ENCODE peak calls at places on chromosomes 3 and 15, in five cellular contexts. One of them, this sample, is unnamed.

GRCh38 chr15:71646767-71647478 is 163.4 kb upstream of the NR2E3 start:
- DNase-seq in T-cell: no peak
- DNase-seq in progenitor cell of endocrine pancreas: no peak
- DNase-seq in lung microvascular endothelial cell: no peak
- DNase-seq in T-helper 9 cell: no peak
- DNase-seq in this sample: no peak

GRCh38 chr3:197541756-197542539 is 13.8 kb downstream of the BDH1 start:
- DNase-seq in progenitor cell of endocrine pancreas: no peak
- DNase-seq in lung microvascular endothelial cell: no peak
- DNase-seq in T-helper 9 cell: no peak
- DNase-seq in T-cell: no peak
- DNase-seq in this sample: no peak

GRCh38 chr3:173007079-173007723 is 133.8 kb downstream of the SPATA16 start:
- DNase-seq in lung microvascular endothelial cell: no peak
- DNase-seq in progenitor cell of endocrine pancreas: no peak
- DNase-seq in T-helper 9 cell: no peak
- DNase-seq in T-cell: no peak
- DNase-seq in this sample: no peak

GRCh38 chr15:73034213-73034612 is 18.1 kb upstream of the NEO1 start:
- DNase-seq in T-cell: no peak
- DNase-seq in T-helper 9 cell: no peak
- DNase-seq in lung microvascular endothelial cell: no peak
- DNase-seq in progenitor cell of endocrine pancreas: no peak
- DNase-seq in this sample: no peak

GRCh38 chr3:141878326-141878725 is 1.9 kb downstream of the ATP1B3 start:
- DNase-seq in progenitor cell of endocrine pancreas: no peak
- DNase-seq in lung microvascular endothelial cell: no peak
- DNase-seq in T-cell: no peak
- DNase-seq in T-helper 9 cell: no peak
- DNase-seq in this sample: peak; percentile 2

GRCh38 chr3:155984791-155985417 is 114.5 kb downstream of the GMPS start:
- DNase-seq in T-cell: no peak
- DNase-seq in progenitor cell of endocrine pancreas: no peak
- DNase-seq in T-helper 9 cell: no peak
- DNase-seq in lung microvascular endothelial cell: no peak
- DNase-seq in this sample: no peak

GRCh38 chr3:171799501-171799900 is 10.8 kb downstream of the PLD1 start:
- DNase-seq in progenitor cell of endocrine pancreas: no peak
- DNase-seq in T-cell: no peak
- DNase-seq in T-helper 9 cell: no peak
- DNase-seq in lung microvascular endothelial cell: no peak
- DNase-seq in this sample: peak; percentile 38

GRCh38 chr3:45596290-45596791 is 1.8 kb downstream of the LIMD1 start:
- DNase-seq in T-helper 9 cell: no peak
- DNase-seq in T-cell: no peak
- DNase-seq in lung microvascular endothelial cell: no peak
- DNase-seq in progenitor cell of endocrine pancreas: no peak
- DNase-seq in this sample: peak; percentile 48

GRCh38 chr3:122560680-122561079 is 3.4 kb downstream of the PARP9 start:
- DNase-seq in progenitor cell of endocrine pancreas: peak; percentile 18
- DNase-seq in T-cell: peak; percentile 55
- DNase-seq in T-helper 9 cell: peak; percentile 39
- DNase-seq in lung microvascular endothelial cell: peak; percentile 72
- DNase-seq in this sample: peak; percentile 65

GRCh38 chr3:134796313-134797079 is 1.4 kb downstream of the EPHB1 start:
- DNase-seq in lung microvascular endothelial cell: peak; percentile 4
- DNase-seq in T-cell: no peak
- DNase-seq in T-helper 9 cell: no peak
- DNase-seq in progenitor cell of endocrine pancreas: no peak
- DNase-seq in this sample: peak; percentile 59

GRCh38 chr3:42975955-42976354 is 3.2 kb upstream of the GASK1A start:
- DNase-seq in T-helper 9 cell: no peak
- DNase-seq in T-cell: no peak
- DNase-seq in progenitor cell of endocrine pancreas: no peak
- DNase-seq in lung microvascular endothelial cell: no peak
- DNase-seq in this sample: no peak

GRCh38 chr15:75864213-75865059 is 21.2 kb downstream of the UBE2Q2 start:
- DNase-seq in lung microvascular endothelial cell: no peak
- DNase-seq in T-cell: no peak
- DNase-seq in T-helper 9 cell: no peak
- DNase-seq in progenitor cell of endocrine pancreas: no peak
- DNase-seq in this sample: no peak

GRCh38 chr3:171876651-171877272 is 33.6 kb downstream of the TMEM212 start:
- DNase-seq in T-helper 9 cell: no peak
- DNase-seq in T-cell: no peak
- DNase-seq in lung microvascular endothelial cell: peak; percentile 95
- DNase-seq in progenitor cell of endocrine pancreas: no peak
- DNase-seq in this sample: peak; percentile 71

GRCh38 chr15:85582719-85583089 is 202.3 kb downstream of the AKAP13 start:
- DNase-seq in progenitor cell of endocrine pancreas: no peak
- DNase-seq in lung microvascular endothelial cell: peak; percentile 92
- DNase-seq in T-helper 9 cell: peak; percentile 48
- DNase-seq in T-cell: peak; percentile 67
- DNase-seq in this sample: no peak

GRCh38 chr15:65020419-65020818 is 9.0 kb downstream of the MTFMT start:
- DNase-seq in T-helper 9 cell: no peak
- DNase-seq in lung microvascular endothelial cell: no peak
- DNase-seq in progenitor cell of endocrine pancreas: no peak
- DNase-seq in T-cell: no peak
- DNase-seq in this sample: peak; percentile 10

GRCh38 chr15:93485922-93486327 is 396.9 kb upstream of the RGMA start:
- DNase-seq in T-cell: no peak
- DNase-seq in lung microvascular endothelial cell: no peak
- DNase-seq in T-helper 9 cell: no peak
- DNase-seq in progenitor cell of endocrine pancreas: no peak
- DNase-seq in this sample: no peak

GRCh38 chr3:48402907-48403306 is 27.0 kb downstream of the PLXNB1 start:
- DNase-seq in lung microvascular endothelial cell: no peak
- DNase-seq in T-helper 9 cell: no peak
- DNase-seq in T-cell: no peak
- DNase-seq in progenitor cell of endocrine pancreas: no peak
- DNase-seq in this sample: no peak

GRCh38 chr3:123421353-123422174 is 27.3 kb downstream of the ADCY5 start:
- DNase-seq in T-helper 9 cell: no peak
- DNase-seq in lung microvascular endothelial cell: no peak
- DNase-seq in T-cell: no peak
- DNase-seq in progenitor cell of endocrine pancreas: no peak
- DNase-seq in this sample: peak; percentile 67

GRCh38 chr15:31327674-31328424 is 1.2 kb downstream of the KLF13 start:
- DNase-seq in T-helper 9 cell: peak; percentile 76
- DNase-seq in progenitor cell of endocrine pancreas: peak; percentile 37
- DNase-seq in T-cell: peak; percentile 80
- DNase-seq in lung microvascular endothelial cell: peak; percentile 46
- DNase-seq in this sample: peak; percentile 73

GRCh38 chr3:64408770-64409169 is 183.5 kb upstream of the PRICKLE2 start:
- DNase-seq in T-helper 9 cell: no peak
- DNase-seq in T-cell: no peak
- DNase-seq in lung microvascular endothelial cell: peak; percentile 40
- DNase-seq in progenitor cell of endocrine pancreas: no peak
- DNase-seq in this sample: peak; percentile 30

GRCh38 chr3:46895204-46895660 is 17.7 kb downstream of the PTH1R start:
- DNase-seq in T-helper 9 cell: peak; percentile 79
- DNase-seq in lung microvascular endothelial cell: peak; percentile 47
- DNase-seq in T-cell: peak; percentile 79
- DNase-seq in progenitor cell of endocrine pancreas: peak; percentile 61
- DNase-seq in this sample: peak; percentile 56

GRCh38 chr3:28476194-28476593 is 127.6 kb upstream of the AZI2 start:
- DNase-seq in progenitor cell of endocrine pancreas: no peak
- DNase-seq in lung microvascular endothelial cell: peak; percentile 61
- DNase-seq in T-helper 9 cell: no peak
- DNase-seq in T-cell: no peak
- DNase-seq in this sample: peak; percentile 58

GRCh38 chr3:83011471-83011870 is 1250.0 kb upstream of the GBE1 start:
- DNase-seq in lung microvascular endothelial cell: no peak
- DNase-seq in T-cell: no peak
- DNase-seq in T-helper 9 cell: no peak
- DNase-seq in progenitor cell of endocrine pancreas: no peak
- DNase-seq in this sample: no peak

GRCh38 chr3:125121246-125122010 is 65.6 kb upstream of the HEG1 start:
- DNase-seq in T-helper 9 cell: no peak
- DNase-seq in lung microvascular endothelial cell: no peak
- DNase-seq in progenitor cell of endocrine pancreas: no peak
- DNase-seq in T-cell: peak; percentile 26
- DNase-seq in this sample: no peak

GRCh38 chr3:81485444-81485865 is 276.0 kb downstream of the GBE1 start:
- DNase-seq in T-cell: no peak
- DNase-seq in T-helper 9 cell: no peak
- DNase-seq in lung microvascular endothelial cell: peak; percentile 54
- DNase-seq in progenitor cell of endocrine pancreas: no peak
- DNase-seq in this sample: peak; percentile 79

GRCh38 chr3:78337801-78338211 is 1297.9 kb downstream of the ROBO2 start:
- DNase-seq in lung microvascular endothelial cell: no peak
- DNase-seq in T-cell: no peak
- DNase-seq in progenitor cell of endocrine pancreas: no peak
- DNase-seq in T-helper 9 cell: no peak
- DNase-seq in this sample: peak; percentile 35

GRCh38 chr3:36696799-36697198 is 67.6 kb downstream of the DCLK3 start:
- DNase-seq in T-helper 9 cell: no peak
- DNase-seq in lung microvascular endothelial cell: no peak
- DNase-seq in T-cell: no peak
- DNase-seq in progenitor cell of endocrine pancreas: no peak
- DNase-seq in this sample: no peak

GRCh38 chr3:15427981-15428380 is 583 bp downstream of the EAF1 start:
- DNase-seq in lung microvascular endothelial cell: peak; percentile 11
- DNase-seq in T-helper 9 cell: no peak
- DNase-seq in T-cell: no peak
- DNase-seq in progenitor cell of endocrine pancreas: no peak
- DNase-seq in this sample: no peak

GRCh38 chr3:10926831-10927521 is 65.6 kb upstream of the SLC6A1 start:
- DNase-seq in lung microvascular endothelial cell: no peak
- DNase-seq in T-cell: no peak
- DNase-seq in progenitor cell of endocrine pancreas: no peak
- DNase-seq in T-helper 9 cell: no peak
- DNase-seq in this sample: no peak

GRCh38 chr15:48507416-48508065 is 138.0 kb downstream of the FBN1 start:
- DNase-seq in T-helper 9 cell: no peak
- DNase-seq in lung microvascular endothelial cell: peak; percentile 79
- DNase-seq in T-cell: no peak
- DNase-seq in progenitor cell of endocrine pancreas: no peak
- DNase-seq in this sample: peak; percentile 47

GRCh38 chr15:65787260-65787659 is 4.8 kb downstream of the DENND4A start:
- DNase-seq in T-helper 9 cell: no peak
- DNase-seq in progenitor cell of endocrine pancreas: no peak
- DNase-seq in lung microvascular endothelial cell: no peak
- DNase-seq in T-cell: no peak
- DNase-seq in this sample: no peak

GRCh38 chr3:152232679-152233078 is 36.0 kb upstream of the MBNL1 start:
- DNase-seq in progenitor cell of endocrine pancreas: no peak
- DNase-seq in lung microvascular endothelial cell: no peak
- DNase-seq in T-cell: no peak
- DNase-seq in T-helper 9 cell: no peak
- DNase-seq in this sample: no peak

GRCh38 chr15:98043160-98044059 is 82.9 kb downstream of the ARRDC4 start:
- DNase-seq in progenitor cell of endocrine pancreas: no peak
- DNase-seq in T-cell: no peak
- DNase-seq in lung microvascular endothelial cell: no peak
- DNase-seq in T-helper 9 cell: no peak
- DNase-seq in this sample: no peak

GRCh38 chr15:80706161-80706560 is 11.1 kb downstream of the ABHD17C start:
- DNase-seq in lung microvascular endothelial cell: no peak
- DNase-seq in progenitor cell of endocrine pancreas: no peak
- DNase-seq in T-helper 9 cell: no peak
- DNase-seq in T-cell: no peak
- DNase-seq in this sample: peak; percentile 42

GRCh38 chr3:188476930-188477329 is 323.0 kb downstream of the LPP start:
- DNase-seq in progenitor cell of endocrine pancreas: no peak
- DNase-seq in T-helper 9 cell: no peak
- DNase-seq in T-cell: no peak
- DNase-seq in lung microvascular endothelial cell: no peak
- DNase-seq in this sample: no peak

GRCh38 chr3:43497405-43497804 is 124.4 kb downstream of the ANO10 start:
- DNase-seq in T-helper 9 cell: no peak
- DNase-seq in progenitor cell of endocrine pancreas: no peak
- DNase-seq in T-cell: no peak
- DNase-seq in lung microvascular endothelial cell: no peak
- DNase-seq in this sample: no peak

GRCh38 chr3:95319921-95320494 is 1257.1 kb downstream of the NSUN3 start:
- DNase-seq in progenitor cell of endocrine pancreas: no peak
- DNase-seq in T-cell: no peak
- DNase-seq in lung microvascular endothelial cell: no peak
- DNase-seq in T-helper 9 cell: no peak
- DNase-seq in this sample: peak; percentile 62

GRCh38 chr15:53072077-53072476 is 281.9 kb upstream of the ONECUT1 start:
- DNase-seq in progenitor cell of endocrine pancreas: peak; percentile 85
- DNase-seq in T-helper 9 cell: no peak
- DNase-seq in lung microvascular endothelial cell: peak; percentile 29
- DNase-seq in T-cell: no peak
- DNase-seq in this sample: peak; percentile 94

This sample was measured in kidney tubule cell.